ENCODE peak calls at places on chromosomes 3 and 15, in four cellular contexts. Q is endodermal cell; K is CD8-positive, alpha-beta T cell; R is pancreas. V is an unnamed sample.

GRCh38 chr3:104909188-104909587 is 457.5 kb upstream of the ALCAM start:
- DNase-seq in Q (no peak), K (no peak), R (no peak), V (no peak)

GRCh38 chr15:75823860-75824613 is 19.2 kb upstream of the UBE2Q2 start:
- DNase-seq in Q (peak), R (no peak), K (no peak), V (no peak)

GRCh38 chr3:139745831-139746230 is 68.1 kb upstream of the NMNAT3 start:
- DNase-seq in Q (peak), R (no peak), K (no peak), V (no peak)

GRCh38 chr3:30426319-30426993 is 179.9 kb upstream of the TGFBR2 start:
- DNase-seq in K (no peak), Q (peak), R (peak), V (no peak)

GRCh38 chr15:74958320-74958907 is 1.8 kb upstream of the RPP25 start:
- DNase-seq in Q (peak), K (no peak), R (peak), V (no peak)

GRCh38 chr3:58564456-58565160 is 12.6 kb downstream of the FAM107A start:
- DNase-seq in R (no peak), K (no peak), Q (peak), V (peak)

GRCh38 chr3:170632780-170633179 is 46.9 kb upstream of the SLC7A14 start:
- DNase-seq in Q (no peak), R (no peak), K (no peak), V (no peak)

GRCh38 chr3:52055537-52056351 is 627 bp downstream of the DUSP7 start:
- DNase-seq in K (peak), Q (peak), R (peak), V (no peak)

GRCh38 chr15:79091204-79091867 is 756 bp upstream of the RASGRF1 start:
- DNase-seq in K (no peak), Q (peak), R (no peak), V (no peak)

GRCh38 chr15:76150971-76151598 is 91.3 kb downstream of the TMEM266 start:
- DNase-seq in Q (peak), K (peak), R (peak), V (peak)

GRCh38 chr3:101070260-101071121 is 77.3 kb upstream of the ABI3BP start:
- DNase-seq in Q (peak), K (peak), R (peak), V (no peak)

GRCh38 chr3:128547368-128547987 is 54.5 kb upstream of the GATA2 start:
- DNase-seq in Q (no peak), R (no peak), K (no peak), V (no peak)

GRCh38 chr15:51307811-51308210 is 30.6 kb downstream of the CYP19A1 start:
- DNase-seq in R (no peak), Q (no peak), K (no peak), V (no peak)

GRCh38 chr3:119937229-119937628 is 155.3 kb downstream of the NR1I2 start:
- DNase-seq in K (peak), Q (no peak), R (no peak), V (no peak)

GRCh38 chr15:37764733-37765191 is 169.7 kb upstream of the TMCO5A start:
- DNase-seq in Q (peak), K (no peak), R (peak), V (peak)

GRCh38 chr3:37024092-37024491 is 30.8 kb downstream of the MLH1 start:
- DNase-seq in R (no peak), Q (no peak), K (no peak), V (no peak)

GRCh38 chr15:36798789-36799188 is 219.4 kb downstream of the CDIN1 start:
- DNase-seq in K (no peak), Q (no peak), R (no peak), V (no peak)

GRCh38 chr3:71097557-71097956 is 486.0 kb downstream of the FOXP1 start:
- DNase-seq in R (no peak), Q (no peak), K (no peak), V (no peak)

GRCh38 chr3:10988991-10989484 is 3.5 kb upstream of the SLC6A1 start:
- DNase-seq in K (no peak), Q (peak), R (no peak), V (no peak)

GRCh38 chr15:40306908-40307307 is 827 bp downstream of the PLCB2 start:
- DNase-seq in R (no peak), Q (no peak), K (no peak), V (no peak)

GRCh38 chr3:34687671-34688070 is 889.2 kb downstream of the PDCD6IP start:
- DNase-seq in K (no peak), R (no peak), Q (no peak), V (no peak)

GRCh38 chr3:175234075-175234474 is 374.9 kb downstream of the NAALADL2 start:
- DNase-seq in R (no peak), K (no peak), Q (no peak), V (no peak)

GRCh38 chr3:38746641-38747040 is 69.4 kb downstream of the SCN10A start:
- DNase-seq in K (no peak), R (no peak), Q (no peak), V (no peak)

GRCh38 chr15:39834256-39834655 is 51.6 kb upstream of the FSIP1 start:
- DNase-seq in K (no peak), R (no peak), Q (no peak), V (peak)

GRCh38 chr3:13113346-13114335 is 40.4 kb upstream of the IQSEC1 start:
- DNase-seq in R (no peak), K (no peak), Q (peak), V (no peak)

GRCh38 chr3:18870642-18871041 is 277.7 kb upstream of the KCNH8 start:
- DNase-seq in Q (no peak), R (no peak), K (no peak), V (no peak)

GRCh38 chr3:188531210-188531609 is 377.3 kb downstream of the LPP start:
- DNase-seq in R (no peak), K (no peak), Q (no peak), V (no peak)

GRCh38 chr3:149599236-149599635 is 58.6 kb downstream of the WWTR1 start:
- DNase-seq in Q (no peak), K (no peak), R (no peak), V (no peak)

GRCh38 chr3:55189359-55189801 is 261.5 kb upstream of the LRTM1 start:
- DNase-seq in K (no peak), R (no peak), Q (peak), V (peak)

GRCh38 chr3:195237981-195238625 is 32.9 kb downstream of the XXYLT1 start:
- DNase-seq in K (no peak), Q (peak), R (peak), V (no peak)

GRCh38 chr3:161576733-161577510 is 80.3 kb downstream of the OTOL1 start:
- DNase-seq in K (no peak), Q (no peak), R (no peak), V (no peak)

GRCh38 chr3:66335671-66336070 is 114.9 kb downstream of the SLC25A26 start:
- DNase-seq in Q (no peak), K (no peak), R (no peak), V (no peak)

GRCh38 chr15:68479406-68479805 is 47.4 kb upstream of the ITGA11 start:
- DNase-seq in K (no peak), Q (no peak), R (no peak), V (peak)

GRCh38 chr3:133486658-133487057 is 86.8 kb downstream of the BFSP2 start:
- DNase-seq in K (no peak), R (no peak), Q (no peak), V (no peak)

GRCh38 chr3:133489466-133490085 is 83.9 kb upstream of the CDV3 start:
- DNase-seq in Q (peak), R (no peak), K (no peak), V (no peak)

GRCh38 chr3:133487204-133487603 is 86.3 kb upstream of the CDV3 start:
- DNase-seq in R (peak), K (no peak), Q (peak), V (no peak)

GRCh38 chr3:133488785-133489367 is 84.6 kb upstream of the CDV3 start:
- DNase-seq in Q (peak), R (peak), K (no peak), V (peak)

DNA sequence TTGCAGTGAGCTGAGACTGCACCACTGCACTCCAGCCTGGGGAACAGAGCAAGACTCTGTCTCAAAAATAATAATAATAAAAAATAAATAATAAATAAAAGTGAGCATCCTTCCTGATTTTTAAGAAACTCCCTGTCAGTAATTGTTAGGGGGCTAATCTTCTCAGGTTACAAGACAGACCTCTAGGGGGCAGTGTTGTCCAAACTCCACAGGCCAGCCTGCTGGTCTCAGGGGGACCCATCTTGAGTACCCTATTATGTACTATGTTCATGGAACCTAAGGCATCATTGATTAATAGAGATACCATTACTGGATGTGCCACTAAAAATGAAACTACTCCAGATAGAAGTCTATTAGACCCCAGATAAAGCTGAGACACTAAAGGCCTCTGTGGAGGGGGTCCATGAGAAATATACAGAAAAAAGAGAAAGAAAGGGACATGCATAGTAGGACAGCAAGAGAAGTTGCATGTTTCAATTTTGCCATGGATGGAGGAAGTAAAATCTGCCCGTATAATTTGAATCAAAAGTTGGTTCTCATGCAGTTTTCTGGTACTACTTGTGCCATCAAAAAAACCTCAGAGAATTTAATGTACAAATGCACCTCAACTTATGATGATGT is 85.5 kb upstream of the CDV3 start:
- DNase-seq in K (peak), R (peak), Q (peak), V (no peak)
- TF ChIP-seq CTCF in K (peak), R (peak), Q (peak), V (peak)

GRCh38 chr15:52566889-52567288 is 1.9 kb downstream of the ARPP19 start:
- DNase-seq in K (no peak), Q (no peak), R (no peak), V (no peak)
- H3K4me3 ChIP-seq in K (no peak), Q (peak), R (no peak), V (no peak)

DNA sequence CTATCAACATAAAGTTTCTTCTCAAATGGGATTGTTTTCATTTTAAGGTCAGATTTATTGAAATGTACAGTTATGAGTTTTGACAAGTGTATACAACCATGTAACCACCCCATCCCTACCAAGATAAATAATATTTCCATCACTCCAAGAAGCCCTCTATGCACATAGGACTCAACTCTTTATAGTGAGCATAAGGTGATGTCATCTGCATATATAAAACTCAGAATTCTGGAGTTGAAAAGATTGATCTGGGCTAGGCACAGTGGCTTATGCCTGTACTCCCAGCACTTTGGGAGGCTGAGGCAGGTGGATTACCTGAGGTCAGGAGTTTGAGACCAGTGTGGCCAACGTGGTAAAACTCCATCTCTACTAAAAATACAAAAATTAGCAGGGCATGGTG is 10.3 kb upstream of the GK5 start:
- DNase-seq in K (no peak), Q (no peak), R (no peak), V (no peak)
- TF ChIP-seq CTCF in K (no peak), Q (no peak), R (no peak), V (no peak)

GRCh38 chr15:90004671-90005070 is 3.5 kb downstream of the ZNF710 start:
- DNase-seq in K (no peak), R (no peak), Q (no peak), V (peak)
- H3K4me3 ChIP-seq in K (no peak), R (no peak), Q (peak), V (no peak)

GRCh38 chr15:85443046-85443445 is 62.6 kb downstream of the AKAP13 start:
- DNase-seq in R (no peak), Q (no peak), K (no peak), V (no peak)

GRCh38 chr15:85440451-85440850 is 60.0 kb downstream of the AKAP13 start:
- DNase-seq in K (no peak), Q (no peak), R (no peak), V (no peak)

GRCh38 chr15:85444329-85444605 is 63.9 kb downstream of the AKAP13 start:
- DNase-seq in R (no peak), K (no peak), Q (no peak), V (no peak)

GRCh38 chr15:85445361-85445760 is 65.0 kb downstream of the AKAP13 start:
- DNase-seq in R (no peak), K (no peak), Q (no peak), V (no peak)

GRCh38 chr15:85443593-85444328 is 63.4 kb downstream of the AKAP13 start:
- DNase-seq in R (peak), K (no peak), Q (peak), V (no peak)
- TF ChIP-seq CTCF in R (no peak), K (no peak), Q (no peak), V (no peak)

GRCh38 chr15:58139631-58140522 is 1.7 kb downstream of the AQP9 start:
- DNase-seq in Q (no peak), R (no peak), K (no peak), V (peak)
- H3K4me3 ChIP-seq in Q (no peak), R (no peak), K (no peak), V (no peak)

DNA sequence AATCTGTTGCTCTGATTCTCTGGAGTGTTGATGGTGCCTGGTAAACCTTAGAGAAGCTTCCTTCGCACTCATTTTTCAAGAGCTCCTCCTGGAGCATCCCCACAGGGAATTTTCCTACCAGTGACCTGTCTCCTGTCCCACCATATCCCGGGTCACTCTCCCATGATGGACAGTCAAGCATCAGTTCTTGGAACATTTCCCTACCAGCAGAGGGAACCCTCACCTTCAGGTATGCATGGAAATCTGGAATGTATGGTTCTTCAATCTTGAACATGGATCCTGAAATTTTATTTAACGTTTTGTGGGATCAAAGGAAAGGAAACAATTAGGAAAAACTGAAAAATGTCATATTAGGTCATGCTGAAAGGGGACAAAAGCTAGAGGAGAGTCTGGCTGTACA is 153.8 kb downstream of the SPATA16 start:
- DNase-seq in K (no peak), R (no peak), Q (peak), V (no peak)
- TF ChIP-seq CTCF in K (no peak), R (no peak), Q (peak), V (no peak)

DNA sequence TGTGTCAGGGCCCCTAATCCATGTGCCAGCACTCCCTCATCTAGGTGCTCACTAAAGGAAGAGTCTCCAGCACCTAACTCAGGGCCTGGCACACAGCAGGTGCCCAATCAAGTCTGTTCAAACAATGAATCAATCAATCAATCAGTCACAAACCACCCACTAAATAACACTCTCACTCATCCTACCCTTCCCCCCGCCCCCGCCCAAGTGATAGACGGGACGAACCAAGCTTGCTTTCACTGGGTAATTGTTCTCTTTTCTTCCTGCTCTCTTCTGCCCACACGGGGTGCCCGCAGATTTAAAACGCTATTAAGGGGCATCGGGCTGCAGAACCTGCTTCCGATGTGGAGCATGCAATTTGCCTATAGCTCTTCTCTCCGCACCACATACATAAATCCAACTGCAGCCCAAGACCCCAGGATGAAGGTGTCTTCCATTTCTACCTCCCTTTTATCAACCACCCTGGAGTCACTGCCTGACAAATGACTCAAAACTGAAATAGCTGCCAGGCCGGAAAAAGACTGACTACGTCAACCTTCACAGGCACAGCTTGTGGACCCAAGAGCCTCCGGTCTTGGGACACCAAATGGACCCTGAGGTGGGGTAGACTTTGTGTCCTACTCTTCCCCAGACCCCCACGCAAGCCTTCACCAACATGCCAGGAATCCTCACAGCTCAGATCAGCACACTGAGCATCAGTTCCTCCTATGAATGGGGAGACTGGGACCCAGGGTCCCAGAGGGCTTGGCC is 1.7 kb downstream of the KLHL25 start:
- DNase-seq in Q (no peak), K (no peak), R (no peak), V (no peak)
- H3K4me3 ChIP-seq in Q (peak), K (peak), R (no peak), V (peak)